ENCODE peak calls at places on chromosomes 4 and X, in five cellular contexts. E is mesenchymal stem cell, M is IMR-90, X is trophoblast cell, T is mesendoderm. Y is an unnamed sample.

GRCh38 chrX:96611619-96612362 is 72.9 kb upstream of the DIAPH2 start:
- DNase-seq in E (no peak), M (peak), X (no peak), T (peak), Y (no peak)

GRCh38 chr4:70182517-70183167 is 12.9 kb upstream of the ODAM start:
- DNase-seq in E (no peak), M (no peak), X (no peak), T (no peak), Y (no peak)

GRCh38 chr4:158796370-158797140 is 27.7 kb downstream of the FNIP2 start:
- DNase-seq in E (no peak), M (peak), X (peak), T (no peak), Y (no peak)

GRCh38 chr4:2059034-2059725 is at the start of gene NAT8L:
- DNase-seq in E (no peak), M (no peak), X (peak), T (peak), Y (peak)

GRCh38 chr4:22515145-22515887 is 550 bp downstream of the ADGRA3 start:
- DNase-seq in E (peak), M (peak), X (peak), T (peak), Y (peak)

GRCh38 chr4:7661846-7662506 is 227.2 kb upstream of the PSAPL1 start:
- DNase-seq in E (no peak), M (no peak), X (no peak), T (no peak), Y (no peak)

GRCh38 chr4:90184560-90184959 is 57.4 kb downstream of the CCSER1 start:
- DNase-seq in E (no peak), M (no peak), X (peak), T (peak), Y (no peak)

GRCh38 chrX:19698691-19699090 is 183.4 kb upstream of the MAP3K15 start:
- DNase-seq in E (no peak), M (no peak), X (no peak), T (no peak), Y (no peak)

GRCh38 chrX:22912598-22912997 is 87.2 kb upstream of the DDX53 start:
- DNase-seq in E (no peak), M (no peak), X (no peak), T (no peak), Y (no peak)

GRCh38 chr4:177093964-177094363 is 215.7 kb upstream of the NEIL3 start:
- DNase-seq in E (no peak), M (no peak), X (no peak), T (no peak), Y (no peak)

GRCh38 chrX:11426712-11427081 is 133.5 kb downstream of the AMELX start:
- DNase-seq in E (no peak), M (no peak), X (no peak), T (no peak), Y (no peak)

GRCh38 chr4:173464486-173464885 is 65.5 kb downstream of the HAND2 start:
- DNase-seq in E (no peak), M (no peak), X (no peak), T (no peak), Y (no peak)

GRCh38 chrX:136162827-136163427 is 15.6 kb downstream of the FHL1 start:
- DNase-seq in E (peak), M (peak), X (peak), T (peak), Y (peak)

GRCh38 chr4:77821775-77822174 is 2.6 kb upstream of the CNOT6L start:
- DNase-seq in E (no peak), M (no peak), X (no peak), T (no peak), Y (no peak)

GRCh38 chr4:146417822-146418221 is 103.9 kb downstream of the SLC10A7 start:
- DNase-seq in E (no peak), M (no peak), X (no peak), T (no peak), Y (no peak)

GRCh38 chr4:139851639-139852038 is 186.0 kb downstream of the MGST2 start:
- DNase-seq in E (no peak), M (no peak), X (no peak), T (no peak), Y (no peak)

GRCh38 chr4:5069916-5070315 is 18.6 kb downstream of the STK32B start:
- DNase-seq in E (no peak), M (no peak), X (no peak), T (no peak), Y (no peak)

GRCh38 chrX:151974336-151975227 is at the start of gene GABRE:
- DNase-seq in E (peak), M (no peak), X (peak), T (peak), Y (peak)

GRCh38 chr4:118141240-118141639 is 107.0 kb downstream of the NDST3 start:
- DNase-seq in E (no peak), M (no peak), X (no peak), T (peak), Y (no peak)

GRCh38 chr4:55345980-55346850 is at the start of gene SRD5A3:
- DNase-seq in E (peak), M (peak), X (peak), T (peak), Y (peak)

GRCh38 chr4:7811536-7812190 is 128.0 kb downstream of the AFAP1 start:
- DNase-seq in E (peak), M (peak), X (peak), T (no peak), Y (no peak)

GRCh38 chrX:16743604-16744325 is 24.4 kb downstream of the SYAP1 start:
- DNase-seq in E (peak), M (peak), X (no peak), T (no peak), Y (no peak)

GRCh38 chrX:45445745-45446412 is 245.2 kb upstream of the DIPK2B start:
- DNase-seq in E (peak), M (peak), X (peak), T (no peak), Y (no peak)

GRCh38 chr4:187602339-187603092 is 393.1 kb upstream of the ZFP42 start:
- DNase-seq in E (peak), M (peak), X (no peak), T (no peak), Y (no peak)

GRCh38 chr4:82562553-82562854 is 716 bp upstream of the TMEM150C start:
- DNase-seq in E (no peak), M (no peak), X (no peak), T (no peak), Y (peak)

GRCh38 chr4:55183926-55184599 is 58.7 kb upstream of the KDR start:
- DNase-seq in E (peak), M (peak), X (peak), T (peak), Y (peak)

GRCh38 chr4:79604152-79604551 is 196.1 kb upstream of the GK2 start:
- DNase-seq in E (no peak), M (no peak), X (no peak), T (no peak), Y (no peak)

GRCh38 chr4:38073596-38074234 is 113.5 kb downstream of the PTTG2 start:
- DNase-seq in E (no peak), M (no peak), X (peak), T (no peak), Y (no peak)
- H3K27ac ChIP-seq in E (no peak), M (no peak), X (no peak), T (no peak), Y (no peak)

GRCh38 chr4:107930821-107931774 is at the start of gene CYP2U1:
- DNase-seq in E (peak), M (peak), X (peak), T (peak), Y (peak)

GRCh38 chr4:107937040-107937439 is 5.7 kb downstream of the CYP2U1 start:
- DNase-seq in E (no peak), M (no peak), X (peak), T (no peak), Y (no peak)

GRCh38 chr4:107935246-107935645 is 3.9 kb downstream of the CYP2U1 start:
- DNase-seq in E (no peak), M (no peak), X (no peak), T (no peak), Y (no peak)

GRCh38 chr4:107931775-107932321 is 499 bp downstream of the CYP2U1 start:
- DNase-seq in E (no peak), M (no peak), X (no peak), T (no peak), Y (no peak)
- H2BK5ac ChIP-seq in E (no peak), M (no peak), X (no peak), T (no peak), Y (no peak)

GRCh38 chrX:48957827-48958634 is 624 bp upstream of the OTUD5 start:
- DNase-seq in E (peak), M (peak), X (peak), T (peak), Y (peak)
- H3K27ac ChIP-seq in E (peak), M (peak), X (peak), T (peak), Y (peak)

DNA sequence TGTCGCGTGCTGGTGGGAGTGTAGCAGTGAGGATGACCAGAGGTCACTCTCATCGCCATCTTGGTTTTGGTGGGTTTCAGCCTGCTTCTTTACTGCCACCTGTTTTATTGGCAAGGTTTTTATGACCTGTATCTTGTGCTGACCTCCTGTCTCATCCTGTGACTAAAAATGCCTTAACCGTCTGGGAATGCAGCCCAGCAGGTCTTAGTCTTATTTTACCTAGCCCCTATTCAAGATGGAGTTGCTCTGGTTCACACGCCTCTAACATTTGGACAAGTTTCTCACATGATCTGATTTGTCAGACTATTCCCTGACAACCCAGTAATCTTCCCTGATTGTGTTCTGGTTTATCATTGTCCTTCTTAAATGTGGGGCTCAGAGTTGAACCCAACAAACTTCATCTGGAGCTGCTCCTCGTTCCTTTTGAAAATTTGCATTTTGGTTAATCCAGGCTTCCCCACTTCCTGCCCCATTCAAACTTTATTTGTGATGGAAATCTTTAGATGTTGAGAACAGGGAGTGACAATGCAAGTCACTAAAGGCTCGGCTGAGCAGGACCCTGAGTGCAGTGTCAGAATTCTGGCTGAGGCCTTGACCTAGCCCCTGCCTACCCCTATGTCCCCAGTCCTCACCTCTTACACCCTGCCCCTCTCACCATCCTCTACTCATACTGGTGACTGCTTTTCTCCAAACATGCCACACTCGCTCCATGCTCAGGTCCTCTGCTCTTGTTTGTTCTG is 226.8 kb downstream of the STIM2 start:
- DNase-seq in E (no peak), M (no peak), X (peak), T (peak), Y (peak)
- H2BK5ac ChIP-seq in E (no peak), M (no peak), X (peak), T (no peak), Y (no peak)

Y was measured in H9.